ENCODE peak calls at places on chromosomes 13 and 19, in seven cellular contexts. Z, X, H, A, J, R and W are unnamed samples.

GRCh38 chr19:2064395-2064787 is 13.3 kb upstream of the MKNK2 start:
- DNase-seq in A (no peak), Z (no peak), H (no peak), J (no peak), R (no peak), X (no peak), W (no peak)

GRCh38 chr13:26168835-26169234 is 53.3 kb downstream of the RNF6 start:
- DNase-seq in Z (no peak), R (no peak), H (no peak), A (no peak), J (no peak), X (no peak), W (no peak)

GRCh38 chr13:23778879-23779278 is 110.3 kb downstream of the MIPEP start:
- DNase-seq in A (no peak), X (peak; percentile 38), J (no peak), R (no peak), Z (no peak), H (no peak), W (no peak)

GRCh38 chr13:46679369-46680180 is 117.4 kb downstream of the ESD start:
- DNase-seq in Z (peak; percentile 36), X (no peak), J (no peak), R (no peak), H (no peak), A (no peak), W (no peak)

GRCh38 chr13:19601749-19602725 is 31.4 kb upstream of the MPHOSPH8 start:
- DNase-seq in Z (peak; percentile 16), A (no peak), J (peak; percentile 70), H (peak; percentile 65), R (peak; percentile 38), X (peak; percentile 46), W (peak; percentile 66)

GRCh38 chr13:20064128-20064527 is 96.7 kb downstream of the GJA3 start:
- DNase-seq in A (no peak), J (no peak), R (no peak), X (no peak), Z (no peak), H (no peak), W (no peak)

GRCh38 chr13:101127741-101128353 is 288.5 kb downstream of the NALCN start:
- DNase-seq in H (no peak), X (peak; percentile 73), J (no peak), R (no peak), Z (peak; percentile 12), A (no peak), W (no peak)

GRCh38 chr13:101415358-101416174 is 742 bp downstream of the NALCN start:
- DNase-seq in H (no peak), R (no peak), J (peak; percentile 61), Z (no peak), A (no peak), X (no peak), W (peak; percentile 11)

GRCh38 chr13:87129602-87130300 is 541.4 kb upstream of the SLITRK5 start:
- DNase-seq in R (no peak), A (no peak), Z (no peak), H (no peak), J (no peak), X (peak; percentile 52), W (no peak)

GRCh38 chr13:28659611-28659970 is 661 bp downstream of the POMP start:
- DNase-seq in J (no peak), H (no peak), A (no peak), X (peak; percentile 40), R (no peak), Z (no peak), W (no peak)

GRCh38 chr19:48966541-48967345 is 1.6 kb downstream of the FTL start:
- DNase-seq in J (no peak), Z (no peak), H (no peak), R (no peak), A (no peak), X (no peak), W (no peak)

GRCh38 chr13:42991892-42992584 is at the start of gene EPSTI1:
- DNase-seq in R (peak; percentile 61), A (peak; percentile 5), H (peak; percentile 66), X (no peak), J (peak; percentile 83), Z (peak; percentile 82), W (peak; percentile 30)

GRCh38 chr13:34458756-34459462 is 483.2 kb upstream of the NBEA start:
- DNase-seq in Z (no peak), J (no peak), R (peak; percentile 18), X (no peak), H (no peak), A (no peak), W (no peak)

GRCh38 chr19:20154636-20155035 is 12.4 kb upstream of the ZNF486 start:
- DNase-seq in A (no peak), Z (no peak), X (no peak), R (no peak), H (no peak), J (no peak), W (no peak)

GRCh38 chr19:49017666-49018351 is 918 bp upstream of the LHB start:
- DNase-seq in X (no peak), Z (peak; percentile 64), H (peak; percentile 70), R (peak; percentile 36), J (peak; percentile 77), A (no peak), W (peak; percentile 59)

GRCh38 chr13:18947376-18947977 is 234.1 kb downstream of the TUBA3C start:
- DNase-seq in Z (no peak), J (peak; percentile 14), A (no peak), H (peak; percentile 31), X (no peak), R (no peak), W (no peak)

GRCh38 chr19:38653028-38653571 is 5.7 kb downstream of the ACTN4 start:
- DNase-seq in J (no peak), X (peak; percentile 39), H (no peak), A (no peak), R (no peak), Z (no peak), W (no peak)

GRCh38 chr19:39422020-39422419 is 9.6 kb downstream of the PLEKHG2 start:
- DNase-seq in J (no peak), A (no peak), H (no peak), X (no peak), Z (no peak), R (no peak), W (no peak)

GRCh38 chr13:76885203-76886004 is 801 bp downstream of the KCTD12 start:
- DNase-seq in J (peak; percentile 86), H (peak; percentile 68), R (peak; percentile 81), A (no peak), X (peak; percentile 84), Z (peak; percentile 50), W (peak; percentile 38)
- TF ChIP-seq CTCF in J (peak; percentile 30), H (no peak), R (peak; percentile 59), A (peak; percentile 33), X (peak; percentile 13), Z (no peak), W (no peak)

GRCh38 chr13:110445183-110445582 is 116.3 kb downstream of the RAB20 start:
- DNase-seq in H (no peak), Z (no peak), J (no peak), R (no peak), X (peak; percentile 57), A (no peak), W (no peak)

GRCh38 chr13:110445722-110446569 is 115.6 kb downstream of the RAB20 start:
- DNase-seq in H (no peak), R (no peak), J (no peak), A (no peak), Z (no peak), X (no peak), W (no peak)

GRCh38 chr13:110443633-110444225 is 117.8 kb downstream of the RAB20 start:
- DNase-seq in Z (no peak), J (no peak), X (no peak), H (no peak), R (no peak), A (no peak), W (no peak)

GRCh38 chr13:110442946-110443632 is 118.4 kb downstream of the RAB20 start:
- DNase-seq in J (no peak), Z (no peak), H (no peak), A (no peak), R (no peak), X (peak; percentile 57), W (no peak)

GRCh38 chr13:110444226-110444653 is 117.3 kb downstream of the RAB20 start:
- DNase-seq in R (peak; percentile 31), H (no peak), J (no peak), X (peak; percentile 29), Z (no peak), A (no peak), W (no peak)
- TF ChIP-seq CTCF in R (peak; percentile 54), H (no peak), J (peak; percentile 42), X (peak; percentile 37), Z (no peak), A (no peak), W (no peak)

GRCh38 chr13:59609421-59609820 is 554.3 kb downstream of the DIAPH3 start:
- DNase-seq in X (no peak), Z (no peak), H (no peak), A (no peak), J (no peak), R (no peak), W (no peak)

GRCh38 chr13:59601993-59602392 is 561.7 kb downstream of the DIAPH3 start:
- DNase-seq in R (no peak), X (no peak), J (no peak), H (no peak), Z (no peak), A (no peak), W (no peak)

GRCh38 chr13:59607172-59607571 is 556.6 kb downstream of the DIAPH3 start:
- DNase-seq in H (no peak), X (no peak), A (no peak), J (no peak), Z (no peak), R (no peak), W (no peak)

GRCh38 chr13:59607780-59608233 is 555.9 kb downstream of the DIAPH3 start:
- DNase-seq in Z (no peak), A (no peak), J (no peak), R (no peak), H (no peak), X (no peak), W (no peak)

DNA sequence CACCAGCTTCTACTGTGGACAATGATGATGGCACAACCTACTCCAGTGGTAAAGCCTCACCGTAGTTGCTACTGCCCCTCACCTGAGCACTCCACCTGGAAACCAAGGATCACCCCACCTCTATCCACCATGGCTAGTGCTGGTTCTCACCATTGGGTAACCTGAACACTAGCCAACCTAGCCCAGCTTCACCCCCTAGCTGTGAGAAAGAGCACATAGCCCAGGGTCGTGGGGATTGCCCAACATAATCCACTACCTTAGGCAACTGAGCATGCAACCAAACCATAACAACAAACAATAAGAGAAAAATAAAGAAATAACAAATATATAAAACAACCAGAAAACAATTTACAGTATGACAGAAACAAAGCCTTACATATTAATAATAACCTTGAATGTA is 560.1 kb downstream of the DIAPH3 start:
- DNase-seq in X (no peak), R (no peak), H (no peak), A (no peak), J (no peak), Z (no peak), W (no peak)
- TF ChIP-seq CTCF in X (no peak), R (no peak), H (no peak), A (no peak), J (no peak), Z (no peak), W (no peak)

GRCh38 chr19:13100871-13101589 is 1.6 kb downstream of the LYL1 start:
- DNase-seq in J (no peak), R (no peak), X (peak; percentile 34), Z (no peak), H (no peak), A (no peak), W (no peak)
- TF ChIP-seq CTCF in J (no peak), R (peak; percentile 39), X (peak; percentile 7), Z (no peak), H (no peak), A (no peak), W (peak; percentile 28)